ENCODE peak calls at places on chromosomes 6 and 20, in four cellular contexts. L, D, H and A are unnamed samples.

GRCh38 chr20:45897289-45897688 is 6.2 kb downstream of the CTSA start:
- DNase-seq in L (no peak), D (no peak), H (no peak), A (no peak)

GRCh38 chr6:82818727-82819126 is 246.9 kb downstream of the UBE3D start:
- DNase-seq in L (no peak), D (peak), H (peak), A (no peak)

GRCh38 chr6:110338820-110339470 is 19.2 kb downstream of the METTL24 start:
- DNase-seq in L (no peak), D (no peak), H (no peak), A (no peak)

GRCh38 chr6:40714576-40715500 is 127.7 kb upstream of the LRFN2 start:
- DNase-seq in L (no peak), D (no peak), H (no peak), A (no peak)

GRCh38 chr6:118663993-118664985 is 12.9 kb upstream of the CEP85L start:
- DNase-seq in L (no peak), D (no peak), H (no peak), A (no peak)

GRCh38 chr6:39553811-39554802 is 171.1 kb downstream of the KIF6 start:
- DNase-seq in L (peak), D (no peak), H (peak), A (no peak)

GRCh38 chr20:5887386-5887785 is 62.9 kb downstream of the TRMT6 start:
- DNase-seq in L (no peak), D (no peak), H (no peak), A (no peak)

GRCh38 chr6:44162876-44163625 is 4.4 kb downstream of the CAPN11 start:
- DNase-seq in L (no peak), D (no peak), H (peak), A (no peak)

GRCh38 chr20:4936392-4936850 is 64.9 kb downstream of the SLC23A2 start:
- DNase-seq in L (no peak), D (no peak), H (no peak), A (no peak)

GRCh38 chr6:2036084-2037023 is 209.1 kb downstream of the GMDS start:
- DNase-seq in L (no peak), D (no peak), H (no peak), A (no peak)

GRCh38 chr20:19491241-19491640 is 266.8 kb upstream of the RIN2 start:
- DNase-seq in L (no peak), D (no peak), H (no peak), A (no peak)

GRCh38 chr6:167474725-167475124 is 149.8 kb downstream of the TTLL2 start:
- DNase-seq in L (no peak), D (no peak), H (no peak), A (no peak)

GRCh38 chr6:149043476-149044130 is 273.9 kb upstream of the TAB2 start:
- DNase-seq in L (no peak), D (no peak), H (no peak), A (no peak)

GRCh38 chr6:109686566-109686965 is 4.4 kb downstream of the AK9 start:
- DNase-seq in L (no peak), D (no peak), H (no peak), A (no peak)

GRCh38 chr6:170048615-170049256 is 242.1 kb downstream of the DLL1 start:
- DNase-seq in L (peak), D (no peak), H (no peak), A (peak)

GRCh38 chr20:46243707-46244628 is 64.3 kb downstream of the CDH22 start:
- DNase-seq in L (no peak), D (peak), H (no peak), A (no peak)

GRCh38 chr20:58481541-58482021 is 33.6 kb downstream of the APCDD1L start:
- DNase-seq in L (no peak), D (peak), H (peak), A (no peak)

GRCh38 chr6:132614554-132614953 is 9.5 kb downstream of the TAAR2 start:
- DNase-seq in L (no peak), D (peak), H (no peak), A (no peak)

GRCh38 chr20:4951299-4951698 is 50.0 kb downstream of the SLC23A2 start:
- DNase-seq in L (peak), D (peak), H (peak), A (no peak)

GRCh38 chr6:73802366-73802765 is 106.4 kb downstream of the CD109 start:
- DNase-seq in L (no peak), D (no peak), H (no peak), A (no peak)

GRCh38 chr6:144331610-144332009 is 46.5 kb downstream of the UTRN start:
- DNase-seq in L (no peak), D (no peak), H (peak), A (no peak)

GRCh38 chr20:43840382-43841070 is 74.1 kb upstream of the TOX2 start:
- DNase-seq in L (no peak), D (peak), H (no peak), A (no peak)

GRCh38 chr6:89281779-89282246 is 33.3 kb downstream of the GABRR2 start:
- DNase-seq in L (no peak), D (peak), H (peak), A (peak)

GRCh38 chr20:26347396-26347795 is 650.7 kb upstream of the ZNF337 start:
- DNase-seq in L (no peak), D (no peak), H (no peak), A (no peak)

GRCh38 chr6:137353346-137353745 is 134.2 kb upstream of the IFNGR1 start:
- DNase-seq in L (no peak), D (no peak), H (no peak), A (no peak)

GRCh38 chr6:44044154-44044539 is 83.1 kb downstream of the MRPL14 start:
- DNase-seq in L (no peak), D (no peak), H (peak), A (no peak)

GRCh38 chr6:47169785-47170685 is 127.9 kb upstream of the ADGRF1 start:
- DNase-seq in L (no peak), D (peak), H (no peak), A (no peak)

GRCh38 chr6:47164877-47165276 is 122.7 kb upstream of the ADGRF1 start:
- DNase-seq in L (no peak), D (no peak), H (no peak), A (no peak)

GRCh38 chr6:47165918-47166317 is 123.8 kb upstream of the ADGRF1 start:
- DNase-seq in L (no peak), D (no peak), H (peak), A (peak)

GRCh38 chr6:47163536-47163935 is 121.4 kb upstream of the ADGRF1 start:
- DNase-seq in L (no peak), D (no peak), H (no peak), A (no peak)

DNA sequence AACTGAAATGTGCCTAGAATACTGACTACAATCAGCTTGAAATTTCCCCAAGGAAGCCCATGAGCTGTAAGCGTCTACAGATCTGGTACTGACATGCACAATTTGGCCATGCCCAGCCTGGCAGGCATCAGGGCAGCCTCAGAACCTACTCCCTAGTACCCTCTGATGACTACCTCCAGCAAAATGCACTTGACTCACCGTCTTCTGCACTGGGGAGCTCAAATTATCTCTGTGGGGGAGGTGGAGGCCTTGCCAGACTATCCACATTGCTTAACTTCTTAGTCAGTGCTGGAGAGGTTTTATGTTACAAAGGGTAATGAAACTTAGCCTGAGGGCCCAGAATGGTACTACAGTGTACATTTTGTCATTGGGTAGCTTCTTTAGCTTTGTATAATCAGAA is 126.0 kb upstream of the ADGRF1 start:
- DNase-seq in L (no peak), D (peak), H (peak), A (peak)
- TF ChIP-seq CTCF in L (no peak), D (no peak), H (no peak), A (no peak)

GRCh38 chr6:114024746-114025145 is 53.8 kb upstream of the HDAC2 start:
- DNase-seq in L (no peak), D (no peak), H (no peak), A (no peak)

DNA sequence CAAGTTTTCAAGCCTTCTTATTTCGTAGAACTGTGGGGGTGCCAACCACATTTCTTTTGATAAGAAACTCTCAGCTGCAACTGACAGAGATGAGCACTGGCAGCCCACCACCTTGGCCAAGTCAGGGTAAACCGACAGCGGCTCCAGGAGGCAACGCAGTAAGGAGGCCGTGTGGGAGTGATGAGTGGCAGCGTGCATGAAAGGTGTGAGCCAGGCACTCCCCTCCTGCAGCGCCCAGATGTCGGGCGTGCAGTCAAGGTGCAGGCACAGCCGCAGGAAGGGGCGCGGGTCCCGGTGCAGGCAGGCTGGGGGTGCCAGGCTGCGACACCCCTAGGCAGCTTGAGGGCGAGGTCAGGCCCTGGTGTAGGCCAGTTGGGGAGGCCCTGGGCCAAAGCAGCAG is 49.3 kb upstream of the HDAC2 start:
- DNase-seq in L (no peak), D (no peak), H (no peak), A (no peak)
- TF ChIP-seq CTCF in L (no peak), D (no peak), H (no peak), A (no peak)

GRCh38 chr6:5582758-5583157 is 321.4 kb downstream of the FARS2 start:
- DNase-seq in L (no peak), D (no peak), H (no peak), A (no peak)
- TF ChIP-seq CTCF in L (no peak), D (no peak), H (peak), A (no peak)

GRCh38 chr6:33607784-33608161 is 13.3 kb upstream of the ITPR3 start:
- DNase-seq in L (no peak), D (no peak), H (no peak), A (no peak)
- TF ChIP-seq CTCF in L (no peak), D (no peak), H (peak), A (no peak)

GRCh38 chr6:43009124-43009523 is 4.6 kb downstream of the MEA1 start:
- DNase-seq in L (peak), D (no peak), H (peak), A (no peak)
- TF ChIP-seq CTCF in L (peak), D (no peak), H (peak), A (peak)

GRCh38 chr6:123716506-123716905 is 79.8 kb upstream of the TRDN start:
- DNase-seq in L (no peak), D (no peak), H (no peak), A (no peak)

DNA sequence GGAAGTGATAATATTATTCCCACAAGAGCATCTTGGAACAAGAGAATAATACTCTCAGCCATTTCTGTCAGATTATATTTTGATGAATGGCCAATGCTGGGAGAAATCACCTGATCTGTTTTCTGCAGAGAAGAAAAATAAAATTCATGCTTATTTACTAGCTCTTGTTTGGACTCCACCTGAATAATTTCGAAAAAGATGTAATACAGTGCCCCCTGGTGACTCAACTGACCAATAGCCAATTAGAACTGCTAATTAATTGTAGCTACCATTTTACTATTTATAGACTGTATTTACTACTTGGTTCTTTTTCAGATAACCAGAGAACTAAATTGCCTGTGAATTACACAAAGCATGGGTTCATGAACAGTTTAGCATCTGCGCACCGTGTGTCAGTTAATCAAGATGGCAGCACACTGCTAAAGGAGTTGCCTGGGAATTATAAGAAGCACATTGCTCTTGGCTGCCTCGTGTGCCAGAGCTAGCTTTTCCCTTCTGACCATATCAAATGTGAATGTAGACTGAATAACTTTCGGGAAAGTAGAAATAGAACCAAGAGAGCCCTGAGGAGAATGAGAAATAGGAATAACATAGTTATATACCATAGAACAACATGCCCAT is 78.6 kb upstream of the TRDN start:
- DNase-seq in L (no peak), D (peak), H (peak), A (no peak)
- TF ChIP-seq CTCF in L (peak), D (no peak), H (peak), A (peak)

GRCh38 chr20:49729780-49730179 is 16.1 kb upstream of the B4GALT5 start:
- DNase-seq in L (no peak), D (no peak), H (no peak), A (no peak)
- TF ChIP-seq CTCF in L (no peak), D (no peak), H (no peak), A (no peak)

DNA sequence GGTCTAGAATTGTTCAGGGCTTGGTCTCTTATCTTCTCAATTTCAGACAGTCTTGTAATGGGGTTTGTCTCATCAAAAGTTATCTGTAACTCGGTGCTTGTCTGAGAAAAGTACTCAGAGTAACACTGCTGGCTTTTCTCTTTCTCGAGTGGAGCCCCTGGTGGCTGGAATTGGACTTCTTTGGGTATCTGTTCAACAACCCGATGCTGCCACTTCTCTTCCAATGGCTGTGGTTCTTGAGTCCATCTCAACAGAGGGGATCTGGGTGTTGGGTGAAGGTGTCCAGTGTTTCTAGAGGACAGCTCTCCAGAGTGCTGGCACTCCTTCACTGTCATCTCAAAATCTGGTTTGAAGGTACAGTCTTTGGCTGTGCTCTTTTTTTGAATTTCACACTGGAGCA is 24.6 kb downstream of the DST start:
- DNase-seq in L (no peak), D (no peak), H (no peak), A (no peak)
- TF ChIP-seq CTCF in L (no peak), D (no peak), H (peak), A (peak)

DNA sequence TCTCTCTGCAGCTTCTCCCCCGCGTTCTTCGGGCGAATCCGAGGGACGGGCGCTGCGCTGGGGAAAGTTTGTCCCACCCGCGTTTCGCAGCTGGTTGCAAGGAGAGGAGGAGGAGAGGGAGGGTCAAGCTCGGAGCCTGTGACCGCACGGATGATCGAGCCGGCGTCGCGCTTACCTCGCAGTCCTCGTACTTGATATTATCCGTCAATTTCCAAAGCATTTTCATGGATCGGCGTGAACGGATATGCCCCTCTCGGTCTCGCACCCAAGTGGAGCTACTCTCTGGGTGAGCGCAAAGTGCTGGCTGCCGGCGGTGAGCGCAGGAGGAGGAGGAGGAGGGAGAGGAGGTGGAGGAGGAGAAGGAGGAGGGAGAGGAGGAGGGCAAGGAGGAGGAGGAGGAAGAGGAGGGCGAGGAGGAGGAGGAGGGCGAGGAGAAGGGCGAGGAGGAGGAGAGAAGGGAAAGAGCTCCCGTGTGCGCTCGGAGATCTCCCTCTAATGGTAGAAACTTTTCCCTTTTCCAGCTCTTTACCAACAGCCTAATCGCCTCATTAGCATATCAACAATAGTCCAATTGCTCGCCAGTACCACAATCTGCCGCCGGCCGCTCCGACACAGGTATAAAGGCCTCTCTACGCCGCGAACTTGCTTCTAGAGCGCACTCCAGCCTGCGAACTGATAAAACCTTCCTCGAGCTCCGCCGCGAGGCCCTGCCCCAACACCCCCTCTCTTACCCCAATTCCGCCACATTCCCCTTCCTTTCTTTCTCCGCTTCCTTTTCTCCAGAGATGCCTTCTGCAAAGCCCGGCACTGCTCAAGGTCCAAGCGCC is at the start of gene TFAP2A:
- DNase-seq in L (no peak), D (peak), H (no peak), A (no peak)
- TF ChIP-seq CTCF in L (no peak), D (peak), H (peak), A (no peak)